ENCODE peak calls at places on chromosome 22, in four cellular contexts. One of them, this sample, is unnamed.

GRCh38 chr22:42282252-42282942 is 11.9 kb upstream of the TCF20 start:
- DNase-seq in IMR-90: no peak
- DNase-seq in uterus: no peak
- DNase-seq in heart right ventricle: no peak
- DNase-seq in this sample: no peak

GRCh38 chr22:25488244-25489020 is 76.0 kb upstream of the GRK3 start:
- DNase-seq in IMR-90: peak; percentile 91
- DNase-seq in uterus: peak; percentile 54
- DNase-seq in heart right ventricle: peak; percentile 72
- DNase-seq in this sample: no peak

GRCh38 chr22:47460870-47461269 is 698.4 kb downstream of the TBC1D22A start:
- DNase-seq in IMR-90: no peak
- DNase-seq in uterus: no peak
- DNase-seq in heart right ventricle: no peak
- DNase-seq in this sample: no peak

GRCh38 chr22:44955102-44955501 is 54.7 kb downstream of the PHF21B start:
- DNase-seq in IMR-90: no peak
- DNase-seq in uterus: no peak
- DNase-seq in heart right ventricle: no peak
- DNase-seq in this sample: no peak

GRCh38 chr22:46421272-46421671 is 85.8 kb downstream of the TRMU start:
- DNase-seq in IMR-90: no peak
- DNase-seq in uterus: no peak
- DNase-seq in heart right ventricle: no peak
- DNase-seq in this sample: no peak

GRCh38 chr22:26949193-26949592 is 291.8 kb downstream of the MIAT start:
- DNase-seq in IMR-90: peak; percentile 19
- DNase-seq in uterus: no peak
- DNase-seq in heart right ventricle: no peak
- DNase-seq in this sample: peak; percentile 60

GRCh38 chr22:32702421-32702820 is 99.1 kb upstream of the TIMP3 start:
- DNase-seq in IMR-90: no peak
- DNase-seq in uterus: no peak
- DNase-seq in heart right ventricle: no peak
- DNase-seq in this sample: no peak

GRCh38 chr22:20946080-20946986 is 20.7 kb upstream of the AIFM3 start:
- DNase-seq in IMR-90: peak; percentile 34
- DNase-seq in uterus: no peak
- DNase-seq in heart right ventricle: no peak
- DNase-seq in this sample: no peak

GRCh38 chr22:44839061-44839460 is 86.7 kb downstream of the ARHGAP8 start:
- DNase-seq in IMR-90: no peak
- DNase-seq in uterus: no peak
- DNase-seq in heart right ventricle: no peak
- DNase-seq in this sample: no peak

GRCh38 chr22:24370426-24370825 is 57.0 kb upstream of the ADORA2A start:
- DNase-seq in IMR-90: no peak
- DNase-seq in uterus: no peak
- DNase-seq in heart right ventricle: no peak
- DNase-seq in this sample: no peak

GRCh38 chr22:27309713-27310112 is 491.8 kb downstream of the MN1 start:
- DNase-seq in IMR-90: no peak
- DNase-seq in uterus: no peak
- DNase-seq in heart right ventricle: no peak
- DNase-seq in this sample: no peak

GRCh38 chr22:46275455-46276129 is 7.8 kb downstream of the TTC38 start:
- DNase-seq in IMR-90: no peak
- DNase-seq in uterus: no peak
- DNase-seq in heart right ventricle: no peak
- DNase-seq in this sample: no peak

GRCh38 chr22:38260760-38261477 is 11.9 kb downstream of the TMEM184B start:
- DNase-seq in IMR-90: peak; percentile 29
- DNase-seq in uterus: no peak
- DNase-seq in heart right ventricle: no peak
- DNase-seq in this sample: no peak

GRCh38 chr22:29456211-29456671 is 17.9 kb downstream of the RFPL1 start:
- DNase-seq in IMR-90: peak; percentile 39
- DNase-seq in uterus: no peak
- DNase-seq in heart right ventricle: no peak
- DNase-seq in this sample: no peak

GRCh38 chr22:45709004-45709739 is 37.5 kb downstream of the ATXN10 start:
- DNase-seq in IMR-90: peak; percentile 79
- DNase-seq in uterus: no peak
- DNase-seq in heart right ventricle: no peak
- DNase-seq in this sample: no peak

GRCh38 chr22:26439559-26439958 is 10.5 kb downstream of the ASPHD2 start:
- DNase-seq in IMR-90: no peak
- DNase-seq in uterus: no peak
- DNase-seq in heart right ventricle: no peak
- DNase-seq in this sample: no peak

GRCh38 chr22:46828323-46829139 is 66.1 kb downstream of the TBC1D22A start:
- DNase-seq in IMR-90: no peak
- DNase-seq in uterus: no peak
- DNase-seq in heart right ventricle: no peak
- DNase-seq in this sample: no peak

GRCh38 chr22:48093981-48094380 is 1331.5 kb downstream of the TBC1D22A start:
- DNase-seq in IMR-90: no peak
- DNase-seq in uterus: no peak
- DNase-seq in heart right ventricle: no peak
- DNase-seq in this sample: peak; percentile 64

GRCh38 chr22:28978863-28979799 is 82.5 kb downstream of the C22orf31 start:
- DNase-seq in IMR-90: no peak
- DNase-seq in uterus: no peak
- DNase-seq in heart right ventricle: no peak
- DNase-seq in this sample: no peak

GRCh38 chr22:47176573-47177333 is 414.3 kb downstream of the TBC1D22A start:
- DNase-seq in IMR-90: no peak
- DNase-seq in uterus: no peak
- DNase-seq in heart right ventricle: peak; percentile 3
- DNase-seq in this sample: no peak

GRCh38 chr22:32994921-32995320 is 63.3 kb downstream of the SYN3 start:
- DNase-seq in IMR-90: no peak
- DNase-seq in uterus: no peak
- DNase-seq in heart right ventricle: no peak
- DNase-seq in this sample: no peak

GRCh38 chr22:46526484-46526839 is 11.0 kb downstream of the CELSR1 start:
- DNase-seq in IMR-90: no peak
- DNase-seq in uterus: no peak
- DNase-seq in heart right ventricle: no peak
- DNase-seq in this sample: no peak

GRCh38 chr22:25062378-25063095 is 110.0 kb downstream of the KIAA1671 start:
- DNase-seq in IMR-90: no peak
- DNase-seq in uterus: no peak
- DNase-seq in heart right ventricle: no peak
- DNase-seq in this sample: no peak

GRCh38 chr22:46614070-46614931 is 5.9 kb upstream of the GRAMD4 start:
- DNase-seq in IMR-90: no peak
- DNase-seq in uterus: no peak
- DNase-seq in heart right ventricle: no peak
- DNase-seq in this sample: no peak

GRCh38 chr22:29216873-29217666 is 11.4 kb downstream of the EMID1 start:
- DNase-seq in IMR-90: peak; percentile 78
- DNase-seq in uterus: peak; percentile 16
- DNase-seq in heart right ventricle: no peak
- DNase-seq in this sample: no peak

GRCh38 chr22:29798318-29798717 is 31.1 kb downstream of the UQCR10 start:
- DNase-seq in IMR-90: no peak
- DNase-seq in uterus: no peak
- DNase-seq in heart right ventricle: no peak
- DNase-seq in this sample: no peak

GRCh38 chr22:37760152-37760551 is 47.6 kb upstream of the GCAT start:
- DNase-seq in IMR-90: no peak
- DNase-seq in uterus: no peak
- DNase-seq in heart right ventricle: no peak
- DNase-seq in this sample: no peak

GRCh38 chr22:43424201-43424600 is 12.4 kb downstream of the MPPED1 start:
- DNase-seq in IMR-90: no peak
- DNase-seq in uterus: no peak
- DNase-seq in heart right ventricle: no peak
- DNase-seq in this sample: no peak

GRCh38 chr22:38481162-38481870 is 13.4 kb downstream of the KDELR3 start:
- DNase-seq in IMR-90: no peak
- DNase-seq in uterus: no peak
- DNase-seq in heart right ventricle: no peak
- DNase-seq in this sample: no peak

GRCh38 chr22:24523873-24524272 is 28.7 kb downstream of the UPB1 start:
- DNase-seq in IMR-90: peak; percentile 59
- DNase-seq in uterus: no peak
- DNase-seq in heart right ventricle: no peak
- DNase-seq in this sample: no peak

GRCh38 chr22:44201556-44202129 is 20.9 kb downstream of the PARVG start:
- DNase-seq in IMR-90: no peak
- DNase-seq in uterus: no peak
- DNase-seq in heart right ventricle: peak; percentile 37
- DNase-seq in this sample: no peak

GRCh38 chr22:17754233-17754925 is 19.9 kb downstream of the BID start:
- DNase-seq in IMR-90: no peak
- DNase-seq in uterus: no peak
- DNase-seq in heart right ventricle: no peak
- DNase-seq in this sample: no peak
- TF ChIP-seq CTCF in IMR-90: peak; percentile 9
- TF ChIP-seq CTCF in uterus: no peak
- TF ChIP-seq CTCF in heart right ventricle: peak; percentile 33
- TF ChIP-seq CTCF in this sample: no peak

GRCh38 chr22:31082606-31083376 is 1.7 kb downstream of the SMTN start:
- DNase-seq in IMR-90: peak; percentile 64
- DNase-seq in uterus: peak; percentile 89
- DNase-seq in heart right ventricle: peak; percentile 79
- DNase-seq in this sample: peak; percentile 93

GRCh38 chr22:31081963-31082605 is 966 bp downstream of the SMTN start:
- DNase-seq in IMR-90: peak; percentile 62
- DNase-seq in uterus: peak; percentile 44
- DNase-seq in heart right ventricle: no peak
- DNase-seq in this sample: peak; percentile 86

GRCh38 chr22:31080164-31080847 is 812 bp upstream of the SMTN start:
- DNase-seq in IMR-90: no peak
- DNase-seq in uterus: no peak
- DNase-seq in heart right ventricle: no peak
- DNase-seq in this sample: no peak

GRCh38 chr22:31079095-31079642 is 1.9 kb upstream of the SMTN start:
- DNase-seq in IMR-90: no peak
- DNase-seq in uterus: peak; percentile 32
- DNase-seq in heart right ventricle: no peak
- DNase-seq in this sample: no peak

DNA sequence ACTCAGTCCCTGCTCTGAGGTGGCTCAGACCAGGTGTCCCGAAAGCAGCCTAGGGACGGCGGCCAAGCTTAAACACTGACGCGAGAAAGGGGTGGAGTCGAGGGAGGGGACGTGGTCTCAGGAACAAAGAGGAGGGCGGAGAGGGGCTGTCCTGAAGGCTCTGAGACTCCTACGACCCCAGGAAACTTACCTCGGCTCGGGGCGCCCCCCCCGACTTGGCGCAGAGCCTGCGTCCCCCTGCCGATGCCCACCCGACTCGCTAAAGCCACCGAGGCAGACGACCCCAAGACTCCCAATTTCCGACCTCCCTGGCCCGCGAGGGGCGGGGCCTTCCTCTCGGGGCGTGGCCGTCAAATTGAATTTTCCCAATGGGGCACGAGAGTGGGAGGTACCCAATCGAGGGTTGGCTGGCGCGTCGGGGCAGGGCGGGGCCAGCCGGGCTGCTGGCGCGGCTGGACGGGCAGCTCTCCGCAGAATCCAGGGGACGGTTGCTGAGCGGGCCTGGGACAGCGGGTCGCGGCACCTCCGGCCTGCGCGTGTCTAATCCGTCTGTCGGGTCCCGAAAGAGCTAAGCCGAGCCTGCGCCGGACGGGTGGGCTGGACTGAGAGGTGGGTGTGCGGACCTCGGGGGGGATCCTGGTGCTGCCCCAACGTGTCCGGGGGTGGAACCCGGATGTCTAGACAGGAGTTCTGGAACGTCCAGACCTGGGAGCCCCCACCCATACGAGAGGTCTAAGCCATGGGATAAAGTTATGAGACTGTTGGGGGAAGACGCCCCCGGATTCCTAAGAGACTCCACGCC is at the start of gene SMTN:
- DNase-seq in IMR-90: peak; percentile 85
- DNase-seq in uterus: peak; percentile 96
- DNase-seq in heart right ventricle: peak; percentile 94
- DNase-seq in this sample: peak; percentile 99
- TF ChIP-seq CTCF in IMR-90: no peak
- TF ChIP-seq CTCF in uterus: no peak
- TF ChIP-seq CTCF in heart right ventricle: no peak
- TF ChIP-seq CTCF in this sample: no peak

GRCh38 chr22:36455571-36456458 is 25.6 kb downstream of the TXN2 start:
- DNase-seq in IMR-90: no peak
- DNase-seq in uterus: no peak
- DNase-seq in heart right ventricle: no peak
- DNase-seq in this sample: no peak

GRCh38 chr22:36453855-36454378 is 27.5 kb downstream of the TXN2 start:
- DNase-seq in IMR-90: no peak
- DNase-seq in uterus: no peak
- DNase-seq in heart right ventricle: no peak
- DNase-seq in this sample: no peak

GRCh38 chr22:36456459-36456835 is 25.0 kb downstream of the TXN2 start:
- DNase-seq in IMR-90: no peak
- DNase-seq in uterus: no peak
- DNase-seq in heart right ventricle: no peak
- DNase-seq in this sample: no peak

GRCh38 chr22:36453266-36453607 is 28.2 kb downstream of the TXN2 start:
- DNase-seq in IMR-90: no peak
- DNase-seq in uterus: no peak
- DNase-seq in heart right ventricle: no peak
- DNase-seq in this sample: no peak

GRCh38 chr22:36454916-36455570 is 26.4 kb downstream of the TXN2 start:
- DNase-seq in IMR-90: peak; percentile 84
- DNase-seq in uterus: peak; percentile 94
- DNase-seq in heart right ventricle: peak; percentile 94
- DNase-seq in this sample: peak; percentile 86
- TF ChIP-seq CTCF in IMR-90: no peak
- TF ChIP-seq CTCF in uterus: no peak
- TF ChIP-seq CTCF in heart right ventricle: no peak
- TF ChIP-seq CTCF in this sample: no peak

GRCh38 chr22:50233223-50233622 is 11.6 kb downstream of the TUBGCP6 start:
- DNase-seq in IMR-90: no peak
- DNase-seq in uterus: no peak
- DNase-seq in heart right ventricle: no peak
- DNase-seq in this sample: no peak

GRCh38 chr22:50229370-50229769 is 15.5 kb downstream of the TUBGCP6 start:
- DNase-seq in IMR-90: no peak
- DNase-seq in uterus: no peak
- DNase-seq in heart right ventricle: no peak
- DNase-seq in this sample: no peak

GRCh38 chr22:50236731-50237409 is 8.0 kb downstream of the TUBGCP6 start:
- DNase-seq in IMR-90: peak; percentile 17
- DNase-seq in uterus: no peak
- DNase-seq in heart right ventricle: no peak
- DNase-seq in this sample: no peak

GRCh38 chr22:50228366-50228765 is 16.5 kb downstream of the TUBGCP6 start:
- DNase-seq in IMR-90: no peak
- DNase-seq in uterus: no peak
- DNase-seq in heart right ventricle: no peak
- DNase-seq in this sample: no peak

GRCh38 chr22:50232481-50233151 is 12.2 kb downstream of the TUBGCP6 start:
- DNase-seq in IMR-90: no peak
- DNase-seq in uterus: no peak
- DNase-seq in heart right ventricle: no peak
- DNase-seq in this sample: no peak
- TF ChIP-seq CTCF in IMR-90: no peak
- TF ChIP-seq CTCF in uterus: no peak
- TF ChIP-seq CTCF in heart right ventricle: no peak
- TF ChIP-seq CTCF in this sample: no peak

This sample was measured in lower leg skin.